ENCODE peak calls at places on chromosomes 16 and 17, in ten cellular contexts. O, E, P, R, W, V, Z, Q, T and N are unnamed samples.

GRCh38 chr16:14529010-14529669 is 100.9 kb downstream of the PARN start:
- ATAC-seq in T (peak; percentile 88), V (peak; percentile 86), Q (peak; percentile 34), P (peak; percentile 87), R (peak; percentile 68), O (peak; percentile 84), W (peak; percentile 91), Z (peak; percentile 91), E (peak; percentile 48), N (no peak)

GRCh38 chr17:13917635-13918034 is 151.7 kb upstream of the COX10 start:
- ATAC-seq in E (no peak), Q (no peak), Z (no peak), T (no peak), O (no peak), P (no peak), V (peak; percentile 44), R (peak; percentile 71), W (peak; percentile 31), N (peak; percentile 78)

GRCh38 chr16:4028144-4028543 is 88.1 kb downstream of the ADCY9 start:
- ATAC-seq in R (no peak), W (no peak), P (no peak), Z (no peak), V (no peak), O (no peak), Q (no peak), T (no peak), E (no peak), N (no peak)

GRCh38 chr17:71022758-71023157 is 853.4 kb downstream of the KCNJ2 start:
- ATAC-seq in V (no peak), R (no peak), T (no peak), Z (no peak), P (no peak), E (no peak), W (no peak), O (no peak), Q (no peak), N (no peak)

GRCh38 chr17:50626037-50626574 is 8.6 kb upstream of the ABCC3 start:
- ATAC-seq in E (peak; percentile 62), P (peak; percentile 71), W (peak; percentile 14), R (peak; percentile 95), V (peak; percentile 79), Q (peak; percentile 77), T (peak; percentile 63), O (peak; percentile 86), Z (peak; percentile 82), N (peak; percentile 73)

GRCh38 chr16:17685445-17685844 is 214.7 kb upstream of the XYLT1 start:
- ATAC-seq in Q (no peak), E (no peak), Z (no peak), T (no peak), W (no peak), P (no peak), V (no peak), R (no peak), O (no peak), N (no peak)

GRCh38 chr17:47709594-47709993 is 15.6 kb downstream of the TBKBP1 start:
- ATAC-seq in E (no peak), O (no peak), Q (no peak), R (no peak), P (no peak), T (no peak), V (no peak), Z (no peak), W (no peak), N (no peak)

GRCh38 chr17:19762515-19762961 is 14.4 kb upstream of the ALDH3A1 start:
- ATAC-seq in T (peak; percentile 84), Z (peak; percentile 46), W (peak; percentile 77), O (peak; percentile 61), P (peak; percentile 71), R (peak; percentile 81), E (peak; percentile 80), V (peak; percentile 63), Q (peak; percentile 44), N (peak; percentile 82)

GRCh38 chr17:8785547-8786412 is 13.4 kb downstream of the MFSD6L start:
- ATAC-seq in Q (peak; percentile 59), T (peak; percentile 79), Z (peak; percentile 94), E (peak; percentile 44), P (peak; percentile 90), W (peak; percentile 99), O (peak; percentile 94), R (peak; percentile 64), V (peak; percentile 92), N (no peak)

GRCh38 chr16:8632675-8633182 is 11.2 kb downstream of the METTL22 start:
- ATAC-seq in R (peak; percentile 73), P (peak; percentile 67), O (peak; percentile 60), E (peak; percentile 26), V (peak; percentile 77), T (peak; percentile 92), W (peak; percentile 71), Z (no peak), Q (no peak), N (peak; percentile 41)

GRCh38 chr17:78889525-78889924 is 13.5 kb downstream of the CEP295NL start:
- ATAC-seq in T (peak; percentile 20), E (no peak), O (no peak), V (no peak), Q (peak; percentile 76), Z (no peak), W (no peak), R (peak; percentile 88), P (no peak), N (peak; percentile 89)